ENCODE peak calls at places on chromosomes 4 and X, in four cellular contexts. H is aorta; V is CD8-positive, alpha-beta memory T cell; B is PC-3. D is an unnamed sample.

GRCh38 chr4:118288097-118288496 is 64.7 kb downstream of the PRSS12 start:
- DNase-seq in H (no peak), V (no peak), B (no peak), D (no peak)

GRCh38 chr4:81676552-81676951 is 204.8 kb upstream of the RASGEF1B start:
- DNase-seq in H (no peak), V (no peak), B (no peak), D (no peak)

GRCh38 chr4:10030946-10031662 is 9.8 kb upstream of the SLC2A9 start:
- DNase-seq in H (no peak), V (no peak), B (no peak), D (no peak)

GRCh38 chr4:109801099-109801789 is 555 bp downstream of the CFI start:
- DNase-seq in H (no peak), V (no peak), B (no peak), D (no peak)

GRCh38 chr4:120659626-120660170 is 262.8 kb downstream of the PRDM5 start:
- DNase-seq in H (no peak), V (no peak), B (no peak), D (no peak)

GRCh38 chrX:46704767-46705386 is 54.0 kb downstream of the SLC9A7 start:
- DNase-seq in H (no peak), V (no peak), B (no peak), D (no peak)

GRCh38 chr4:170003071-170004070 is 22.8 kb downstream of the MFAP3L start:
- DNase-seq in H (no peak), V (no peak), B (no peak), D (no peak)

GRCh38 chr4:128388352-128388630 is 100.7 kb upstream of the PGRMC2 start:
- DNase-seq in H (no peak), V (no peak), B (peak; percentile 54), D (no peak)

GRCh38 chrX:65745992-65746391 is 78.5 kb downstream of the MSN start:
- DNase-seq in H (no peak), V (no peak), B (peak; percentile 13), D (no peak)

GRCh38 chr4:52410971-52411370 is 248.1 kb downstream of the USP46 start:
- DNase-seq in H (no peak), V (no peak), B (no peak), D (no peak)

GRCh38 chr4:109332926-109333464 is 30.5 kb upstream of the COL25A1 start:
- DNase-seq in H (no peak), V (no peak), B (no peak), D (no peak)

GRCh38 chrX:153645921-153646481 is 1.0 kb upstream of the DUSP9 start:
- DNase-seq in H (peak; percentile 51), V (no peak), B (no peak), D (no peak)

GRCh38 chr4:35163189-35163588 is 1081.1 kb downstream of the ARAP2 start:
- DNase-seq in H (no peak), V (no peak), B (no peak), D (no peak)

GRCh38 chr4:92234393-92235176 is 69.2 kb upstream of the GRID2 start:
- DNase-seq in H (no peak), V (no peak), B (peak; percentile 98), D (peak; percentile 99)

GRCh38 chr4:108683479-108683878 is 33.1 kb downstream of the OSTC start:
- DNase-seq in H (no peak), V (no peak), B (peak; percentile 49), D (peak; percentile 22)

DNA sequence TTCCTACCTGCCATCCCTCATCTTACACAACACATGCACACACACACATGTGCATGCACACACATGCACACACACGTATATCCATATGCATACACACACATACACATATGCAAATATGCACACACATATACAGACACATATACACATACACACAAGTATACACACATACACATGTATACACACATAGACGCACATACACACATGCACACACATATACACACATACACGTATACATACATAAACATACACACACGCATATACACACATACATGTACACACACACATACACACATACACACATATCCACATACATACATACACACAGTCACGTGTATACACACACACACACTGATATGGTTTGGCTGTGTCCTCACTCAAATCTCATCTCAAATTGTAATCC is 37.0 kb upstream of the AFAP1 start:
- DNase-seq in H (no peak), V (no peak), B (no peak), D (no peak)
- H3K4me3 ChIP-seq in H (no peak overlapping the region), V (no peak overlapping the region), B (no peak overlapping the region), D (no peak overlapping the region)

DNA sequence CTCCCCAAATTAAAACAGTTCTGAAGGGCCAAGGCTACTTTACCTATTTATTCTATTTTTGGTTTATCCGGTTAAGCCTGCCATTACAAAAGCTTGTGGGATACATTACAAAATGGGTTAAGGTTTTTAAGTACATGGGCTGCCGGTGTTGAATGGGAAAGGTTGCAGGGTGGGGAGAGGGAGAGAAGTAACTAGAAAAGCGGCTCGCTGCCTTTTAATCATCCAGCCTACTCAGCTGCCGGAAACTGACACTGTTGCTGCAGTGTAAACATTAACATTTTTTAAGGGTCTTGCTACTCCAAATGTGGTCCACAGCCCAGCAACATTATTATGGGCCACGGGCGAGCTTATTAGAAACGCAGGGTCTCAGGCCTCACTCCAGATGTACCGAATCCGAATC is 1.5 kb upstream of the IL1RAPL1 start:
- DNase-seq in H (no peak), V (no peak), B (no peak), D (no peak)
- H3K4me3 ChIP-seq in H (no peak overlapping the region), V (no peak overlapping the region), B (peak overlapping the region; percentile 66), D (peak overlapping the region; percentile 41)

GRCh38 chr4:147332101-147332500 is 148.8 kb upstream of the EDNRA start:
- DNase-seq in H (no peak), V (no peak), B (no peak), D (no peak)

GRCh38 chr4:147339116-147339515 is 141.8 kb upstream of the EDNRA start:
- DNase-seq in H (no peak), V (no peak), B (no peak), D (no peak)

GRCh38 chr4:147334478-147334877 is 146.4 kb upstream of the EDNRA start:
- DNase-seq in H (no peak), V (no peak), B (peak; percentile 73), D (no peak)

GRCh38 chr4:147336252-147336651 is 144.6 kb upstream of the EDNRA start:
- DNase-seq in H (no peak), V (no peak), B (no peak), D (no peak)

DNA sequence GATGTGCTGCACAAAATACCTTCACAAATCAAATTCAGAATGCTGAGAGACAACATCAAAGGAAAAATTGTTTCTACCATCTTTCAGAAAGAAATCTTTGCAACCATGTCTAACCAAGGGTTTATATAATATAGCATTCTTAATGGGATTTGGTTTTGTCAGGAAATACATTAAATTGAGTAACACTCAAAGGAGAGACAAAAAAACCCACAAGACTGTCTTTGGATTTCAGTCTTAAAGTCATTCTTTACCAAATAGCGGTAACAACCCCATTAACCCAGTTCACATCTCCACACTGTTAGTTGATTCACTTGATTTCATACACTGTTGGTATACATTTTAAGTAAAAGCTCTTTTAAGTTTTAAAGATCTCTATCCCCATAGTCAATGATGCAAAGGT is 145.7 kb upstream of the EDNRA start:
- DNase-seq in H (no peak), V (no peak), B (no peak), D (no peak)
- H3K4me3 ChIP-seq in H (no peak overlapping the region), V (no peak overlapping the region), B (no peak overlapping the region), D (no peak overlapping the region)

DNA sequence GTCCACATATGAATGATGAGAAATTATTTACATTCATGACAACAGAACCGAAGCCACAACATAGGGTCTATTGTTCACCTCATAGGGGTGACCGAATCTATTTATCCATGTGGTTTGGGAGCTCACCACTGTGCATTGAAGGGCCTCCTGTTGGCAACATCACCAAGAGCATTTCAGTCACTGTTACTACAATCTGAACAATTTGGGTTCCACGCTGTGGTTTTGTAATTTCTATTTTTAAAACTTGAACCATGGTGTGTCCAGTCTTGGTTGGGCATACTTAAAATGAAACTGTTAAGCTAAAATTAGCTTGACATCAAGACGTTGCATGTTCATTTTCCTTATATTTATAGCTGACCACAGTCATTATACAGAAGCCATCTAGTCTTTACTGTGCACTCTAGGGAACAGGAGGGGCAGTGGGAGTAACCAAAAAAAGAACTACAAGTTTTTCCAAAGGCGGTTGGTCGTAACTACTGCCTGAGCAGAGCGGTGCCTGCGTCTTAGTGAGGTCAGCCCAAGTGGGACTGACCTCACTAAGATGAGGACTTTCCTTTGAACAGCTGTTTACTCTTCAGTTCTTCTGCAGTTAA is 192.1 kb downstream of the SPRY1 start:
- DNase-seq in H (no peak), V (no peak), B (peak; percentile 78), D (peak; percentile 87)
- H3K4me3 ChIP-seq in H (no peak overlapping the region), V (no peak overlapping the region), B (peak overlapping the region; percentile 45), D (no peak overlapping the region)